ENCODE peak calls at places on chromosomes 2 and 18, in ten cellular contexts. One of them, this sample, is unnamed.

GRCh38 chr2:68330691-68331090 is 10.9 kb upstream of the CNRIP1 start:
- ATAC-seq in left lung: peak; percentile 37
- ATAC-seq in HepG2: no peak
- ATAC-seq in Panc1: no peak
- ATAC-seq in activated naive CD8-positive, alpha-beta T cell treated with anti-CD3 and anti-CD28 coated beads, Interleukin-2, amount 10 ng/mL, durations not matched to agents 7 days and 5 days: no peak
- ATAC-seq in SK-N-SH treated with all-trans-retinoic acid at 6 μM for 48 hours: no peak
- ATAC-seq in sciatic nerve: no peak
- ATAC-seq in right cardiac atrium: no peak
- ATAC-seq in omental fat pad: no peak
- ATAC-seq in activated T-helper 17 cell treated with anti-CD3 and anti-CD28 coated beads, Interleukin-2, amount 50 U/mL, for 72 hours: peak; percentile 72
- ATAC-seq in this sample: no peak

GRCh38 chr2:178949584-178949983 is 100.4 kb downstream of the CCDC141 start:
- ATAC-seq in activated T-helper 17 cell treated with anti-CD3 and anti-CD28 coated beads, Interleukin-2, amount 50 U/mL, for 72 hours: no peak
- ATAC-seq in sciatic nerve: no peak
- ATAC-seq in HepG2: no peak
- ATAC-seq in left lung: no peak
- ATAC-seq in activated naive CD8-positive, alpha-beta T cell treated with anti-CD3 and anti-CD28 coated beads, Interleukin-2, amount 10 ng/mL, durations not matched to agents 7 days and 5 days: no peak
- ATAC-seq in right cardiac atrium: no peak
- ATAC-seq in omental fat pad: no peak
- ATAC-seq in SK-N-SH treated with all-trans-retinoic acid at 6 μM for 48 hours: no peak
- ATAC-seq in Panc1: no peak
- ATAC-seq in this sample: no peak

GRCh38 chr18:63534615-63535014 is 7.6 kb upstream of the SERPINB12 start:
- ATAC-seq in activated T-helper 17 cell treated with anti-CD3 and anti-CD28 coated beads, Interleukin-2, amount 50 U/mL, for 72 hours: peak; percentile 81
- ATAC-seq in activated naive CD8-positive, alpha-beta T cell treated with anti-CD3 and anti-CD28 coated beads, Interleukin-2, amount 10 ng/mL, durations not matched to agents 7 days and 5 days: no peak
- ATAC-seq in sciatic nerve: no peak
- ATAC-seq in left lung: no peak
- ATAC-seq in SK-N-SH treated with all-trans-retinoic acid at 6 μM for 48 hours: no peak
- ATAC-seq in Panc1: no peak
- ATAC-seq in HepG2: no peak
- ATAC-seq in omental fat pad: no peak
- ATAC-seq in right cardiac atrium: no peak
- ATAC-seq in this sample: no peak

GRCh38 chr2:68448671-68449394 is 18.3 kb downstream of the FBXO48 start:
- ATAC-seq in right cardiac atrium: peak; percentile 41
- ATAC-seq in HepG2: peak; percentile 71
- ATAC-seq in omental fat pad: peak; percentile 19
- ATAC-seq in Panc1: peak; percentile 60
- ATAC-seq in sciatic nerve: peak; percentile 61
- ATAC-seq in activated naive CD8-positive, alpha-beta T cell treated with anti-CD3 and anti-CD28 coated beads, Interleukin-2, amount 10 ng/mL, durations not matched to agents 7 days and 5 days: peak; percentile 49
- ATAC-seq in SK-N-SH treated with all-trans-retinoic acid at 6 μM for 48 hours: peak; percentile 28
- ATAC-seq in left lung: peak; percentile 13
- ATAC-seq in activated T-helper 17 cell treated with anti-CD3 and anti-CD28 coated beads, Interleukin-2, amount 50 U/mL, for 72 hours: peak; percentile 52
- ATAC-seq in this sample: peak; percentile 56

GRCh38 chr2:62382757-62383156 is 123.2 kb downstream of the TMEM17 start:
- ATAC-seq in right cardiac atrium: no peak
- ATAC-seq in activated naive CD8-positive, alpha-beta T cell treated with anti-CD3 and anti-CD28 coated beads, Interleukin-2, amount 10 ng/mL, durations not matched to agents 7 days and 5 days: no peak
- ATAC-seq in omental fat pad: no peak
- ATAC-seq in sciatic nerve: no peak
- ATAC-seq in Panc1: no peak
- ATAC-seq in HepG2: no peak
- ATAC-seq in left lung: no peak
- ATAC-seq in activated T-helper 17 cell treated with anti-CD3 and anti-CD28 coated beads, Interleukin-2, amount 50 U/mL, for 72 hours: no peak
- ATAC-seq in SK-N-SH treated with all-trans-retinoic acid at 6 μM for 48 hours: no peak
- ATAC-seq in this sample: no peak

GRCh38 chr2:220876074-220876824 is 695.9 kb downstream of the EPHA4 start:
- ATAC-seq in left lung: no peak
- ATAC-seq in activated T-helper 17 cell treated with anti-CD3 and anti-CD28 coated beads, Interleukin-2, amount 50 U/mL, for 72 hours: no peak
- ATAC-seq in omental fat pad: no peak
- ATAC-seq in sciatic nerve: no peak
- ATAC-seq in right cardiac atrium: no peak
- ATAC-seq in Panc1: no peak
- ATAC-seq in SK-N-SH treated with all-trans-retinoic acid at 6 μM for 48 hours: no peak
- ATAC-seq in activated naive CD8-positive, alpha-beta T cell treated with anti-CD3 and anti-CD28 coated beads, Interleukin-2, amount 10 ng/mL, durations not matched to agents 7 days and 5 days: no peak
- ATAC-seq in HepG2: no peak
- ATAC-seq in this sample: no peak

GRCh38 chr18:55340998-55341397 is 247.0 kb downstream of the TCF4 start:
- ATAC-seq in HepG2: no peak
- ATAC-seq in activated naive CD8-positive, alpha-beta T cell treated with anti-CD3 and anti-CD28 coated beads, Interleukin-2, amount 10 ng/mL, durations not matched to agents 7 days and 5 days: no peak
- ATAC-seq in sciatic nerve: no peak
- ATAC-seq in omental fat pad: no peak
- ATAC-seq in left lung: no peak
- ATAC-seq in SK-N-SH treated with all-trans-retinoic acid at 6 μM for 48 hours: no peak
- ATAC-seq in Panc1: no peak
- ATAC-seq in activated T-helper 17 cell treated with anti-CD3 and anti-CD28 coated beads, Interleukin-2, amount 50 U/mL, for 72 hours: no peak
- ATAC-seq in right cardiac atrium: no peak
- ATAC-seq in this sample: no peak

GRCh38 chr2:122433123-122433754 is 677.8 kb downstream of the TSN start:
- ATAC-seq in sciatic nerve: no peak
- ATAC-seq in Panc1: no peak
- ATAC-seq in HepG2: peak; percentile 100
- ATAC-seq in activated naive CD8-positive, alpha-beta T cell treated with anti-CD3 and anti-CD28 coated beads, Interleukin-2, amount 10 ng/mL, durations not matched to agents 7 days and 5 days: no peak
- ATAC-seq in SK-N-SH treated with all-trans-retinoic acid at 6 μM for 48 hours: no peak
- ATAC-seq in omental fat pad: no peak
- ATAC-seq in activated T-helper 17 cell treated with anti-CD3 and anti-CD28 coated beads, Interleukin-2, amount 50 U/mL, for 72 hours: no peak
- ATAC-seq in right cardiac atrium: no peak
- ATAC-seq in left lung: peak; percentile 89
- ATAC-seq in this sample: no peak

GRCh38 chr2:38439226-38439612 is 62.1 kb upstream of the ATL2 start:
- ATAC-seq in Panc1: no peak
- ATAC-seq in SK-N-SH treated with all-trans-retinoic acid at 6 μM for 48 hours: no peak
- ATAC-seq in omental fat pad: no peak
- ATAC-seq in HepG2: no peak
- ATAC-seq in activated naive CD8-positive, alpha-beta T cell treated with anti-CD3 and anti-CD28 coated beads, Interleukin-2, amount 10 ng/mL, durations not matched to agents 7 days and 5 days: no peak
- ATAC-seq in activated T-helper 17 cell treated with anti-CD3 and anti-CD28 coated beads, Interleukin-2, amount 50 U/mL, for 72 hours: peak; percentile 49
- ATAC-seq in right cardiac atrium: no peak
- ATAC-seq in sciatic nerve: no peak
- ATAC-seq in left lung: peak; percentile 21
- ATAC-seq in this sample: no peak

GRCh38 chr2:233236820-233237589 is 14.5 kb upstream of the ATG16L1 start:
- ATAC-seq in SK-N-SH treated with all-trans-retinoic acid at 6 μM for 48 hours: no peak
- ATAC-seq in left lung: no peak
- ATAC-seq in omental fat pad: no peak
- ATAC-seq in right cardiac atrium: no peak
- ATAC-seq in HepG2: no peak
- ATAC-seq in sciatic nerve: no peak
- ATAC-seq in activated naive CD8-positive, alpha-beta T cell treated with anti-CD3 and anti-CD28 coated beads, Interleukin-2, amount 10 ng/mL, durations not matched to agents 7 days and 5 days: no peak
- ATAC-seq in Panc1: no peak
- ATAC-seq in activated T-helper 17 cell treated with anti-CD3 and anti-CD28 coated beads, Interleukin-2, amount 50 U/mL, for 72 hours: no peak
- ATAC-seq in this sample: no peak

GRCh38 chr2:229344151-229344551 is 73.1 kb upstream of the PID1 start:
- ATAC-seq in omental fat pad: no peak
- ATAC-seq in activated T-helper 17 cell treated with anti-CD3 and anti-CD28 coated beads, Interleukin-2, amount 50 U/mL, for 72 hours: no peak
- ATAC-seq in right cardiac atrium: no peak
- ATAC-seq in sciatic nerve: no peak
- ATAC-seq in Panc1: no peak
- ATAC-seq in SK-N-SH treated with all-trans-retinoic acid at 6 μM for 48 hours: no peak
- ATAC-seq in activated naive CD8-positive, alpha-beta T cell treated with anti-CD3 and anti-CD28 coated beads, Interleukin-2, amount 10 ng/mL, durations not matched to agents 7 days and 5 days: no peak
- ATAC-seq in left lung: no peak
- ATAC-seq in HepG2: no peak
- ATAC-seq in this sample: no peak

GRCh38 chr2:175207741-175208438 is 26.4 kb upstream of the ATP5MC3 start:
- ATAC-seq in SK-N-SH treated with all-trans-retinoic acid at 6 μM for 48 hours: no peak
- ATAC-seq in right cardiac atrium: peak; percentile 93
- ATAC-seq in Panc1: no peak
- ATAC-seq in left lung: no peak
- ATAC-seq in omental fat pad: no peak
- ATAC-seq in HepG2: no peak
- ATAC-seq in sciatic nerve: no peak
- ATAC-seq in activated naive CD8-positive, alpha-beta T cell treated with anti-CD3 and anti-CD28 coated beads, Interleukin-2, amount 10 ng/mL, durations not matched to agents 7 days and 5 days: no peak
- ATAC-seq in activated T-helper 17 cell treated with anti-CD3 and anti-CD28 coated beads, Interleukin-2, amount 50 U/mL, for 72 hours: no peak
- ATAC-seq in this sample: no peak

GRCh38 chr2:223815186-223815883 is 22.0 kb downstream of the AP1S3 start:
- ATAC-seq in right cardiac atrium: no peak
- ATAC-seq in sciatic nerve: no peak
- ATAC-seq in activated naive CD8-positive, alpha-beta T cell treated with anti-CD3 and anti-CD28 coated beads, Interleukin-2, amount 10 ng/mL, durations not matched to agents 7 days and 5 days: no peak
- ATAC-seq in SK-N-SH treated with all-trans-retinoic acid at 6 μM for 48 hours: peak; percentile 87
- ATAC-seq in HepG2: no peak
- ATAC-seq in activated T-helper 17 cell treated with anti-CD3 and anti-CD28 coated beads, Interleukin-2, amount 50 U/mL, for 72 hours: peak; percentile 79
- ATAC-seq in omental fat pad: peak; percentile 64
- ATAC-seq in left lung: peak; percentile 71
- ATAC-seq in Panc1: peak; percentile 92
- ATAC-seq in this sample: no peak

GRCh38 chr2:66432801-66433694 is 1.9 kb upstream of the MEIS1 start:
- ATAC-seq in right cardiac atrium: peak; percentile 87
- ATAC-seq in HepG2: peak; percentile 76
- ATAC-seq in Panc1: peak; percentile 86
- ATAC-seq in activated T-helper 17 cell treated with anti-CD3 and anti-CD28 coated beads, Interleukin-2, amount 50 U/mL, for 72 hours: no peak
- ATAC-seq in activated naive CD8-positive, alpha-beta T cell treated with anti-CD3 and anti-CD28 coated beads, Interleukin-2, amount 10 ng/mL, durations not matched to agents 7 days and 5 days: no peak
- ATAC-seq in left lung: peak; percentile 73
- ATAC-seq in sciatic nerve: peak; percentile 93
- ATAC-seq in omental fat pad: peak; percentile 73
- ATAC-seq in SK-N-SH treated with all-trans-retinoic acid at 6 μM for 48 hours: peak; percentile 76
- ATAC-seq in this sample: peak; percentile 82

GRCh38 chr2:134973241-134974146 is 54.9 kb downstream of the CCNT2 start:
- ATAC-seq in SK-N-SH treated with all-trans-retinoic acid at 6 μM for 48 hours: no peak
- ATAC-seq in omental fat pad: no peak
- ATAC-seq in activated naive CD8-positive, alpha-beta T cell treated with anti-CD3 and anti-CD28 coated beads, Interleukin-2, amount 10 ng/mL, durations not matched to agents 7 days and 5 days: no peak
- ATAC-seq in sciatic nerve: no peak
- ATAC-seq in right cardiac atrium: no peak
- ATAC-seq in activated T-helper 17 cell treated with anti-CD3 and anti-CD28 coated beads, Interleukin-2, amount 50 U/mL, for 72 hours: peak; percentile 70
- ATAC-seq in left lung: no peak
- ATAC-seq in Panc1: no peak
- ATAC-seq in HepG2: no peak
- ATAC-seq in this sample: no peak

GRCh38 chr18:26493021-26493420 is 55.3 kb downstream of the KCTD1 start:
- ATAC-seq in HepG2: no peak
- ATAC-seq in omental fat pad: no peak
- ATAC-seq in SK-N-SH treated with all-trans-retinoic acid at 6 μM for 48 hours: no peak
- ATAC-seq in activated T-helper 17 cell treated with anti-CD3 and anti-CD28 coated beads, Interleukin-2, amount 50 U/mL, for 72 hours: no peak
- ATAC-seq in activated naive CD8-positive, alpha-beta T cell treated with anti-CD3 and anti-CD28 coated beads, Interleukin-2, amount 10 ng/mL, durations not matched to agents 7 days and 5 days: no peak
- ATAC-seq in Panc1: no peak
- ATAC-seq in right cardiac atrium: no peak
- ATAC-seq in sciatic nerve: no peak
- ATAC-seq in left lung: no peak
- ATAC-seq in this sample: no peak

GRCh38 chr18:48441405-48441881 is 32.3 kb upstream of the ZBTB7C start:
- ATAC-seq in SK-N-SH treated with all-trans-retinoic acid at 6 μM for 48 hours: peak; percentile 10
- ATAC-seq in right cardiac atrium: peak; percentile 86
- ATAC-seq in omental fat pad: peak; percentile 25
- ATAC-seq in HepG2: no peak
- ATAC-seq in left lung: no peak
- ATAC-seq in Panc1: no peak
- ATAC-seq in activated T-helper 17 cell treated with anti-CD3 and anti-CD28 coated beads, Interleukin-2, amount 50 U/mL, for 72 hours: no peak
- ATAC-seq in sciatic nerve: peak; percentile 82
- ATAC-seq in activated naive CD8-positive, alpha-beta T cell treated with anti-CD3 and anti-CD28 coated beads, Interleukin-2, amount 10 ng/mL, durations not matched to agents 7 days and 5 days: no peak
- ATAC-seq in this sample: peak; percentile 60

GRCh38 chr2:10548626-10549025 is 100.5 kb upstream of the ODC1 start:
- ATAC-seq in activated T-helper 17 cell treated with anti-CD3 and anti-CD28 coated beads, Interleukin-2, amount 50 U/mL, for 72 hours: no peak
- ATAC-seq in Panc1: no peak
- ATAC-seq in right cardiac atrium: no peak
- ATAC-seq in left lung: no peak
- ATAC-seq in sciatic nerve: no peak
- ATAC-seq in omental fat pad: no peak
- ATAC-seq in activated naive CD8-positive, alpha-beta T cell treated with anti-CD3 and anti-CD28 coated beads, Interleukin-2, amount 10 ng/mL, durations not matched to agents 7 days and 5 days: no peak
- ATAC-seq in SK-N-SH treated with all-trans-retinoic acid at 6 μM for 48 hours: peak; percentile 75
- ATAC-seq in HepG2: no peak
- ATAC-seq in this sample: no peak

GRCh38 chr2:208334230-208334629 is 68.2 kb downstream of the PIKFYVE start:
- ATAC-seq in activated T-helper 17 cell treated with anti-CD3 and anti-CD28 coated beads, Interleukin-2, amount 50 U/mL, for 72 hours: no peak
- ATAC-seq in left lung: no peak
- ATAC-seq in Panc1: peak; percentile 51
- ATAC-seq in omental fat pad: no peak
- ATAC-seq in activated naive CD8-positive, alpha-beta T cell treated with anti-CD3 and anti-CD28 coated beads, Interleukin-2, amount 10 ng/mL, durations not matched to agents 7 days and 5 days: no peak
- ATAC-seq in SK-N-SH treated with all-trans-retinoic acid at 6 μM for 48 hours: no peak
- ATAC-seq in HepG2: peak; percentile 78
- ATAC-seq in sciatic nerve: no peak
- ATAC-seq in right cardiac atrium: no peak
- ATAC-seq in this sample: no peak

This sample was measured in gastroesophageal sphincter.